ENCODE peak calls at places on chromosomes 7 and 10, in five cellular contexts. One of them, this sample, is unnamed.

GRCh38 chr7:32479574-32480200 is 10.5 kb downstream of the LSM5 start:
- DNase-seq in keratinocyte: no peak
- DNase-seq in BE2C: peak
- DNase-seq in colonic mucosa: peak
- DNase-seq in esophagus muscularis mucosa: peak
- DNase-seq in this sample: peak

GRCh38 chr7:47827321-47827720 is 120.9 kb downstream of the PKD1L1 start:
- DNase-seq in keratinocyte: no peak
- DNase-seq in BE2C: no peak
- DNase-seq in colonic mucosa: no peak
- DNase-seq in esophagus muscularis mucosa: no peak
- DNase-seq in this sample: no peak

GRCh38 chr7:132251327-132251659 is 325.0 kb downstream of the PLXNA4 start:
- DNase-seq in keratinocyte: no peak
- DNase-seq in BE2C: no peak
- DNase-seq in colonic mucosa: peak
- DNase-seq in esophagus muscularis mucosa: no peak
- DNase-seq in this sample: no peak

GRCh38 chr7:46930336-46930735 is 651.6 kb downstream of the TNS3 start:
- DNase-seq in keratinocyte: peak
- DNase-seq in BE2C: no peak
- DNase-seq in colonic mucosa: no peak
- DNase-seq in esophagus muscularis mucosa: no peak
- DNase-seq in this sample: no peak

GRCh38 chr10:48215983-48216505 is 58.5 kb downstream of the FRMPD2 start:
- DNase-seq in keratinocyte: no peak
- DNase-seq in BE2C: no peak
- DNase-seq in colonic mucosa: no peak
- DNase-seq in esophagus muscularis mucosa: peak
- DNase-seq in this sample: no peak

GRCh38 chr7:78437118-78437517 is 638.5 kb downstream of the PHTF2 start:
- DNase-seq in keratinocyte: no peak
- DNase-seq in BE2C: no peak
- DNase-seq in colonic mucosa: no peak
- DNase-seq in esophagus muscularis mucosa: no peak
- DNase-seq in this sample: no peak

GRCh38 chr10:17562572-17562971 is 54.6 kb downstream of the HACD1 start:
- DNase-seq in keratinocyte: no peak
- DNase-seq in BE2C: no peak
- DNase-seq in colonic mucosa: no peak
- DNase-seq in esophagus muscularis mucosa: no peak
- DNase-seq in this sample: no peak

GRCh38 chr7:27181795-27182275 is 3.2 kb downstream of the HOXA11 start:
- DNase-seq in keratinocyte: no peak
- DNase-seq in BE2C: no peak
- DNase-seq in colonic mucosa: no peak
- DNase-seq in esophagus muscularis mucosa: no peak
- DNase-seq in this sample: no peak

GRCh38 chr10:112949875-112950507 is at the start of gene TCF7L2:
- DNase-seq in keratinocyte: peak
- DNase-seq in BE2C: peak
- DNase-seq in colonic mucosa: peak
- DNase-seq in esophagus muscularis mucosa: peak
- DNase-seq in this sample: peak

GRCh38 chr10:72719941-72720592 is 28.1 kb downstream of the MCU start:
- DNase-seq in keratinocyte: no peak
- DNase-seq in BE2C: peak
- DNase-seq in colonic mucosa: no peak
- DNase-seq in esophagus muscularis mucosa: no peak
- DNase-seq in this sample: no peak

GRCh38 chr10:119680668-119681070 is 29.5 kb downstream of the BAG3 start:
- DNase-seq in keratinocyte: peak
- DNase-seq in BE2C: no peak
- DNase-seq in colonic mucosa: no peak
- DNase-seq in esophagus muscularis mucosa: no peak
- DNase-seq in this sample: no peak

GRCh38 chr7:30886608-30887011 is 25.0 kb upstream of the AQP1 start:
- DNase-seq in keratinocyte: no peak
- DNase-seq in BE2C: no peak
- DNase-seq in colonic mucosa: no peak
- DNase-seq in esophagus muscularis mucosa: no peak
- DNase-seq in this sample: no peak

GRCh38 chr10:74949434-74949833 is 123.0 kb downstream of the KAT6B start:
- DNase-seq in keratinocyte: no peak
- DNase-seq in BE2C: no peak
- DNase-seq in colonic mucosa: no peak
- DNase-seq in esophagus muscularis mucosa: no peak
- DNase-seq in this sample: no peak

GRCh38 chr10:4266387-4267083 is 481.5 kb upstream of the KLF6 start:
- DNase-seq in keratinocyte: no peak
- DNase-seq in BE2C: no peak
- DNase-seq in colonic mucosa: no peak
- DNase-seq in esophagus muscularis mucosa: peak
- DNase-seq in this sample: no peak

GRCh38 chr10:11856678-11857077 is 33.5 kb downstream of the PROSER2 start:
- DNase-seq in keratinocyte: no peak
- DNase-seq in BE2C: no peak
- DNase-seq in colonic mucosa: no peak
- DNase-seq in esophagus muscularis mucosa: no peak
- DNase-seq in this sample: no peak

GRCh38 chr10:99403674-99404073 is 26.8 kb downstream of the GOT1 start:
- DNase-seq in keratinocyte: no peak
- DNase-seq in BE2C: no peak
- DNase-seq in colonic mucosa: no peak
- DNase-seq in esophagus muscularis mucosa: no peak
- DNase-seq in this sample: no peak

GRCh38 chr7:34133356-34133982 is 228.1 kb downstream of the BMPER start:
- DNase-seq in keratinocyte: peak
- DNase-seq in BE2C: no peak
- DNase-seq in colonic mucosa: no peak
- DNase-seq in esophagus muscularis mucosa: no peak
- DNase-seq in this sample: no peak

GRCh38 chr7:132654150-132654549 is 77.9 kb upstream of the PLXNA4 start:
- DNase-seq in keratinocyte: no peak
- DNase-seq in BE2C: no peak
- DNase-seq in colonic mucosa: no peak
- DNase-seq in esophagus muscularis mucosa: no peak
- DNase-seq in this sample: no peak

GRCh38 chr7:80883188-80884025 is 35.4 kb downstream of the SEMA3C start:
- DNase-seq in keratinocyte: peak
- DNase-seq in BE2C: peak
- DNase-seq in colonic mucosa: no peak
- DNase-seq in esophagus muscularis mucosa: no peak
- DNase-seq in this sample: no peak

DNA sequence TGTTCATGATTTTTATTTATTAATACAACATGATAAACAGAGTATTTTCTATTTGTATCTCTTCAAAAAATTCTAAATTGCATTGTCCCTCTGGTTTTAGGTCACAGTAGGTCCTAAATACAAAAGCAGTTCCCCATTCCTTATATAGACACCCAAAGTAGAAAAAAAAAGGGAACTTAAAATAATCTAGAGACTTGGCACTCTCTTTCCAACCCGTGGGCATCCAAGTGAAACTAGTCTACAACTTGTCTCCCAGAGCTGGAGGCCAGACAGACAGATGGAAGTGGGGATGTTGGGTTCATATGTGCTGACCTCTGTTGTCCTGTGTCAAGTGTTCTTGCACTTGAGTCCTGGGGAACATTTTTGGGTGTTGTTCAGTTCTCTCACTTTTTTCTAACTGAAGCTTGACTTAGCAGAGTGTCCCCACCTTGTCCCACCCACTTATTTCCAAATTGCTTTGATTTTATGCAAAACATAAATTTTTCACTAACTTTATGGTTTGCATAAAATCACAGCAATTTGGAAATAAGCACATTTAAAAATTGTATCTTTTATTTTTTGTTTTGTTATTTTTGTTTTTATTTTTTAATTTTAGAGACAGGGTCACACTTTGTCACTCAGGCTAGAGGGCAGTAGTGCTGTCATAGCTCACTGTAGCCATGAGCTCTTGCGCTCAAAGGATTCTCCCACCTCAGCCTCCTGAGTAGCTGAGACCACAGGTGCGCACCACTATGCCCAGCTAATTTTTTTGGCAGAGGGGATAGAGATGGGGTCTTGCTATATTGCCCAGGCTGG is 43.0 kb downstream of the APBB1IP start:
- DNase-seq in keratinocyte: no peak
- DNase-seq in BE2C: no peak
- DNase-seq in colonic mucosa: no peak
- DNase-seq in esophagus muscularis mucosa: no peak
- DNase-seq in this sample: no peak
- TF ChIP-seq CTCF in keratinocyte: no peak
- TF ChIP-seq CTCF in BE2C: no peak
- TF ChIP-seq CTCF in colonic mucosa: no peak
- TF ChIP-seq CTCF in esophagus muscularis mucosa: no peak
- TF ChIP-seq CTCF in this sample: no peak

GRCh38 chr7:112554591-112554990 is 73.8 kb downstream of the LSMEM1 start:
- DNase-seq in keratinocyte: no peak
- DNase-seq in BE2C: no peak
- DNase-seq in colonic mucosa: no peak
- DNase-seq in esophagus muscularis mucosa: no peak
- DNase-seq in this sample: no peak
- TF ChIP-seq CTCF in keratinocyte: peak
- TF ChIP-seq CTCF in BE2C: peak
- TF ChIP-seq CTCF in colonic mucosa: no peak
- TF ChIP-seq CTCF in esophagus muscularis mucosa: no peak
- TF ChIP-seq CTCF in this sample: no peak

GRCh38 chr7:35758421-35758820 is 42.4 kb upstream of the SEPTIN7 start:
- DNase-seq in keratinocyte: no peak
- DNase-seq in BE2C: peak
- DNase-seq in colonic mucosa: no peak
- DNase-seq in esophagus muscularis mucosa: no peak
- DNase-seq in this sample: no peak
- TF ChIP-seq CTCF in keratinocyte: no peak
- TF ChIP-seq CTCF in BE2C: peak
- TF ChIP-seq CTCF in colonic mucosa: no peak
- TF ChIP-seq CTCF in esophagus muscularis mucosa: no peak
- TF ChIP-seq CTCF in this sample: no peak

GRCh38 chr10:810351-810846 is 120.9 kb upstream of the DIP2C start:
- DNase-seq in keratinocyte: no peak
- DNase-seq in BE2C: peak
- DNase-seq in colonic mucosa: no peak
- DNase-seq in esophagus muscularis mucosa: no peak
- DNase-seq in this sample: no peak
- TF ChIP-seq CTCF in keratinocyte: no peak
- TF ChIP-seq CTCF in BE2C: peak
- TF ChIP-seq CTCF in colonic mucosa: no peak
- TF ChIP-seq CTCF in esophagus muscularis mucosa: peak
- TF ChIP-seq CTCF in this sample: peak

GRCh38 chr10:61169294-61169693 is 225.3 kb upstream of the RHOBTB1 start:
- DNase-seq in keratinocyte: no peak
- DNase-seq in BE2C: no peak
- DNase-seq in colonic mucosa: no peak
- DNase-seq in esophagus muscularis mucosa: no peak
- DNase-seq in this sample: no peak
- TF ChIP-seq CTCF in keratinocyte: no peak
- TF ChIP-seq CTCF in BE2C: no peak
- TF ChIP-seq CTCF in colonic mucosa: no peak
- TF ChIP-seq CTCF in esophagus muscularis mucosa: no peak
- TF ChIP-seq CTCF in this sample: no peak

DNA sequence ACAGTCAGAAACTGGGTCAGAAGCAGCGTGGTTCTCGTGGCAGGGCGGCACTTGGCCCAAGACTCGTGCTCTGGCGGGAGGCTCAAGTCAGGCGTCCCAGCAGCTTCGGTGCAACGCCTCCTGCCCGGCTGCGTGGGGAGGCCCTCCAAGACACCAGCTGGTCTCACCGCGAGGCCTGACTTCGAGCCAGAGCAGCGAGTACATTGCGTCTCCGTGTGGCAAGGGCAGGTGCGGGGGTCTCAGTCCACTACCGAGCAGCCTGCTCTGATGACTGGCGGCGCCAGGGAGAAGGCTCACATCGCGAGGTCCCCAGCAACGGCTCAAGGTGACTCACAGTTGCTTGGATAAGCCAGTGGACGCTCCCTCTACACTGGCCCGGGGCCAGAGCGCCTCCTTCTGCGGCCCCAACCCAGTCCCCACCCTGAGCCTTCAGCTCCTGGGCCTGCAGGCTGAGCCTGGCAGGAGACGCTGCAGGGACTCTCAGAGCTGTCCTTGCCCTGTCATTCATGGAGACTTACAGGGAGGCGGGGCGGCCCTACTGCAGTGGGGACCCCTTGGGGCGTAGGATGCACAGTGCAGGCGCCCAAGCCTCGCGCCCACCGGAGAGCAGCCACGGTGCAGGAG is 41.9 kb upstream of the PRKAR1B start:
- DNase-seq in keratinocyte: no peak
- DNase-seq in BE2C: peak
- DNase-seq in colonic mucosa: no peak
- DNase-seq in esophagus muscularis mucosa: no peak
- DNase-seq in this sample: no peak
- TF ChIP-seq CTCF in keratinocyte: no peak
- TF ChIP-seq CTCF in BE2C: no peak
- TF ChIP-seq CTCF in colonic mucosa: no peak
- TF ChIP-seq CTCF in esophagus muscularis mucosa: no peak
- TF ChIP-seq CTCF in this sample: no peak

DNA sequence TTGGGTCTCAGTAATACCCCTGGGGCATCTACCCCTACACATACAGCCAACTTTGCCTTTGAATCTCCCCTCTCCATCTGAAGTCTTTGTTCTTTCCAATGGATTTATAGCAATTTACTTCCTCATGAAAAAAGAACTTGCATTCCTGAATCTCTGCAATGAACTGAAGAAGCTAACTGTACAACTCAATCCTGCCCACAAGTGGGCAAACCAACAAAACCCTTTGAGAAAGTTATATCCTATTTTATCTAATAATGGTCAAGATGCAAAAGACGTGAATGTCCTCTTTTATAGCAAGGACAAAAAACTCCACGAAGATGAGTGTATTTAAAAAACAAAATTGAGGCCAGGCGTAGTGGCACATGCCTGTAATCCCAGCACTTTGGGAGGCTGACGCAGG is 991.3 kb downstream of the LRMDA start:
- DNase-seq in keratinocyte: no peak
- DNase-seq in BE2C: no peak
- DNase-seq in colonic mucosa: no peak
- DNase-seq in esophagus muscularis mucosa: no peak
- DNase-seq in this sample: no peak
- TF ChIP-seq CTCF in keratinocyte: no peak
- TF ChIP-seq CTCF in BE2C: no peak
- TF ChIP-seq CTCF in colonic mucosa: no peak
- TF ChIP-seq CTCF in esophagus muscularis mucosa: no peak
- TF ChIP-seq CTCF in this sample: no peak

This sample was measured in D721Med.